ENCODE peak calls at places on chromosomes 5 and 9, in nine cellular contexts. G is NCI-H1092 treated with DMSO at 0.1 percent for 48 hours, U is GM23248, W is naive B cell, K is NCI-H146, F is ACHN, D is activated B cell treated with CpG ODN at 0.5 μM for 24 hours, H is NCI-H69, O is thoracic aorta. V is an unnamed sample.

GRCh38 chr9:83242066-83242465 is 179.1 kb upstream of the RASEF start:
- DNase-seq in G (no peak), H (peak), F (no peak), D (no peak), O (no peak), W (no peak), U (no peak), K (no peak), V (peak)

GRCh38 chr9:7489018-7489417 is 310.6 kb downstream of the DMAC1 start:
- DNase-seq in F (no peak), G (peak), U (no peak), W (no peak), D (no peak), K (peak), O (no peak), H (peak), V (no peak)

GRCh38 chr5:144684899-144685298 is 514.2 kb downstream of the KCTD16 start:
- DNase-seq in F (no peak), K (no peak), W (no peak), U (no peak), O (no peak), G (no peak), H (no peak), D (no peak), V (no peak)

GRCh38 chr5:173689713-173690360 is 73.4 kb upstream of the BOD1 start:
- DNase-seq in D (no peak), W (peak), O (no peak), H (no peak), F (no peak), K (no peak), G (peak), U (no peak), V (no peak)

GRCh38 chr5:42514759-42515158 is 91.5 kb downstream of the GHR start:
- DNase-seq in H (no peak), K (no peak), D (no peak), U (no peak), G (no peak), F (peak), O (no peak), W (peak), V (peak)

GRCh38 chr9:19313573-19313972 is 66.5 kb downstream of the RPS6 start:
- DNase-seq in F (no peak), K (no peak), G (no peak), D (no peak), H (no peak), W (no peak), O (no peak), U (no peak), V (no peak)

GRCh38 chr5:132822650-132823480 is 7.6 kb downstream of the SHROOM1 start:
- DNase-seq in H (peak), F (no peak), W (no peak), D (no peak), O (no peak), K (no peak), G (no peak), U (no peak), V (peak)

GRCh38 chr5:73388371-73388684 is 60.2 kb downstream of the FOXD1 start:
- DNase-seq in D (no peak), W (no peak), O (no peak), H (no peak), U (peak), K (no peak), F (peak), G (no peak), V (no peak)

GRCh38 chr9:129317179-129318011 is 139.3 kb upstream of the IER5L start:
- DNase-seq in O (no peak), G (no peak), F (no peak), W (no peak), H (no peak), D (peak), K (no peak), U (peak), V (peak)

GRCh38 chr5:126339215-126339805 is 83.9 kb upstream of the GRAMD2B start:
- DNase-seq in F (peak), K (peak), U (peak), H (peak), G (peak), O (peak), D (no peak), W (peak), V (peak)

V was measured in epithelial cell of esophagus.